ENCODE peak calls at places on chromosomes 6 and 20, in four cellular contexts. One of them, this sample, is unnamed.
A peak's percentile ranks its signal among the peaks of the same experiment; 100 is the strongest.

GRCh38 chr6:161748535-161749386 is 474.9 kb upstream of the AGPAT4 start:
- DNase-seq in K562: peak; percentile 53
- DNase-seq in GM12878: no peak
- DNase-seq in HepG2: peak; percentile 28
- DNase-seq in this sample: peak; percentile 39

GRCh38 chr6:6758915-6759654 is 170.6 kb downstream of the LY86 start:
- DNase-seq in K562: peak; percentile 78
- DNase-seq in HepG2: peak; percentile 40
- DNase-seq in GM12878: peak; percentile 13
- DNase-seq in this sample: peak; percentile 47

GRCh38 chr20:7038029-7038428 is 270.5 kb downstream of the BMP2 start:
- DNase-seq in GM12878: no peak
- DNase-seq in HepG2: no peak
- DNase-seq in K562: no peak
- DNase-seq in this sample: no peak

GRCh38 chr20:3681931-3682820 is at the start of gene ADAM33:
- DNase-seq in K562: no peak
- DNase-seq in GM12878: no peak
- DNase-seq in HepG2: no peak
- DNase-seq in this sample: peak; percentile 63

GRCh38 chr6:10547809-10548208 is 26.7 kb downstream of the GCNT2 start:
- DNase-seq in HepG2: no peak
- DNase-seq in GM12878: no peak
- DNase-seq in K562: no peak
- DNase-seq in this sample: no peak

GRCh38 chr20:63435552-63435951 is 36.9 kb downstream of the KCNQ2 start:
- DNase-seq in K562: no peak
- DNase-seq in HepG2: no peak
- DNase-seq in GM12878: no peak
- DNase-seq in this sample: no peak

GRCh38 chr20:50625986-50626677 is 65.2 kb downstream of the RIPOR3 start:
- DNase-seq in GM12878: no peak
- DNase-seq in HepG2: peak; percentile 75
- DNase-seq in K562: peak; percentile 74
- DNase-seq in this sample: peak; percentile 64

GRCh38 chr6:82419859-82420258 is 56.2 kb downstream of the TPBG start:
- DNase-seq in K562: no peak
- DNase-seq in HepG2: no peak
- DNase-seq in GM12878: no peak
- DNase-seq in this sample: no peak

GRCh38 chr20:61765871-61766654 is 299.6 kb downstream of the TAF4 start:
- DNase-seq in HepG2: no peak
- DNase-seq in K562: peak; percentile 79
- DNase-seq in GM12878: no peak
- DNase-seq in this sample: peak; percentile 64

GRCh38 chr6:31004285-31004684 is 6.0 kb upstream of the MUC22 start:
- DNase-seq in GM12878: no peak
- DNase-seq in K562: no peak
- DNase-seq in HepG2: no peak
- DNase-seq in this sample: no peak

GRCh38 chr6:39251406-39251805 is 22.1 kb upstream of the KCNK5 start:
- DNase-seq in HepG2: no peak
- DNase-seq in K562: no peak
- DNase-seq in GM12878: no peak
- DNase-seq in this sample: peak; percentile 41
- TF ChIP-seq REST in HepG2: no peak
- TF ChIP-seq REST in K562: no peak
- TF ChIP-seq REST in GM12878: no peak
- TF ChIP-seq REST in this sample: no peak

DNA sequence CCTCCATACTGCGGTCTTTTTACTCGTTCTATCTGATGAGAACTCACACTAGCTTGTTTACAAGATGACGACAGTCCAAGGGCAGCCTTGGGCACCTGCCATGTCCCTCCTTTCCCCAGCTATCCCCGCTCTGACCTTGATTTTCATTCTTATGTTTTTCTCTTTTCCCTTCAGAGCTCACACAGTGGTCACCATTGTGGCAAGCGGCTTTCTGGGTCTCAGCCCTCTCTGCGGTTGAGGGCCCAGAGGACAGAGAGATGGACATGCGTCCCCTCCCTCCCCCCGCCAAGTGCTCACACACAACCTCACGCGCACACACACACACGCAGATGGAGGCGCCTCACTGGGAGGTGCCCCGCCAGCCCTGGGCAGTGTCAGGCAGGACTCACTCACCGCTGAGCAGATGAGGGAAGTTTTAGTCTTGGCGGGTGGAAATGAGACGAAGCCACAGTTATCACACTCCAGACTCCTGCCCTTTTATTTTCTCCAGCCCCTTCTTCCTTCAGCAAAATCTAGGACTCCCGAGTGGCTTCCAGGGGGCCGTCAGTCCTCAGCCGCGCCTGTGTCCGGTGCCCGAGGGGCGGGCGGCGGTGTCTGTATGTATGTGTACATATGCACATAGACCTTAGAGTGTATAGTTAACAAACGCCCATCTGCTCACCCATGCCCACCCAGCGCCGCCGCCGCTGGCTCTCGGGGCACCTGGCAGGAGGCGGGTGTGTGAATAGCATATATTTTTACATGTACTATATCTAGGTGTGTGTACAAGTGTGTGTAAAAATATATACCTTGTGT is 13.8 kb upstream of the MYL9 start:
- DNase-seq in K562: no peak
- DNase-seq in HepG2: no peak
- DNase-seq in GM12878: no peak
- DNase-seq in this sample: no peak
- TF ChIP-seq JUND in K562: no peak
- TF ChIP-seq JUND in HepG2: no peak
- TF ChIP-seq JUND in GM12878: no peak
- TF ChIP-seq JUND in this sample: no peak

GRCh38 chr20:19887566-19888268 is 129.4 kb upstream of the NAA20 start:
- DNase-seq in GM12878: no peak
- DNase-seq in K562: no peak
- DNase-seq in HepG2: no peak
- DNase-seq in this sample: no peak
- TF ChIP-seq CHD2 in GM12878: no peak
- TF ChIP-seq CHD2 in K562: no peak
- TF ChIP-seq CHD2 in HepG2: no peak
- TF ChIP-seq CHD2 in this sample: no peak

GRCh38 chr6:125699591-125699990 is 49.8 kb upstream of the HEY2 start:
- DNase-seq in GM12878: no peak
- DNase-seq in K562: no peak
- DNase-seq in HepG2: no peak
- DNase-seq in this sample: no peak
- TF ChIP-seq REST in GM12878: no peak
- TF ChIP-seq REST in K562: no peak
- TF ChIP-seq REST in HepG2: no peak
- TF ChIP-seq REST in this sample: no peak

GRCh38 chr6:130503146-130503545 is 137.3 kb downstream of the TMEM200A start:
- DNase-seq in HepG2: no peak
- DNase-seq in GM12878: no peak
- DNase-seq in K562: no peak
- DNase-seq in this sample: no peak
- TF ChIP-seq JUND in HepG2: no peak
- TF ChIP-seq JUND in GM12878: no peak
- TF ChIP-seq JUND in K562: no peak
- TF ChIP-seq JUND in this sample: no peak

GRCh38 chr6:90374201-90374600 is 77.6 kb upstream of the BACH2 start:
- DNase-seq in GM12878: no peak
- DNase-seq in K562: no peak
- DNase-seq in HepG2: no peak
- DNase-seq in this sample: no peak

GRCh38 chr6:90370493-90370959 is 73.9 kb upstream of the BACH2 start:
- DNase-seq in GM12878: no peak
- DNase-seq in HepG2: no peak
- DNase-seq in K562: peak; percentile 26
- DNase-seq in this sample: no peak

DNA sequence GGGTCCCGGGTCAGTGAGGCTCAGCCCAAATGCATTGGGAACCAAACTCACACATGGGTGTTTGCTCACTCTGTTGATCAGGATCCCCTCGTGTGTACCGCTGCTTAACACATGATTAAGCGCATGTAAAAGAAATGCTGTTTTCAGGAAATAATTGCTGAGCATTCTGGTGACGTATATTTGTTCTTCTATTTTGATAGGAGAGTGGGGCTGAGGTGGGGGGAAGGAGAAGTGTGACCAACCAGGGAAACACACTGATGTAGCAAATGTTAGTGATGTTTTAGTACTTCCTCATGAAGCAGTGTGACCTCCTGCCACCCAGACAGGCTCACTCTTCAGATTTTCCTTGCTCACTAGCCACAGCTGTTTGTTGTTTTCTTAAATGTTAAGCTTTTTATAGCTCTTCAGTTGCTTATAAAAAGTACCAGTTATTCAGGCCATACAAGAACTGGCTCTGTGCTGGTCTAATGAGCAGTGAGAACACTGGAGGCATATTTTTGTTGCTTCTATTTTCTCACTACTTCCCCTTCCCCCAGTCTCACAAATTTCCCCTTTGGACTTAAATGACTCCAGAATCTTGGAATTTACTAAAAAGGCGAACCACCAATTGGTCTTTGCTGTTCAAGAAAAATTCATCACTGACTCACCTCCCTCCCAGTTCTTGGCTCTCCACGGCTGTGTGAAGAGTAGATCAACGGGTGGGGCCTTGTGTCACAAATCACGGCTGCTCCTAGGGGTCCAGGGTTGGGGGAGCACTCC is 79.2 kb upstream of the BACH2 start:
- DNase-seq in HepG2: no peak
- DNase-seq in K562: no peak
- DNase-seq in GM12878: no peak
- DNase-seq in this sample: no peak
- TF ChIP-seq CHD2 in HepG2: no peak
- TF ChIP-seq CHD2 in K562: no peak
- TF ChIP-seq CHD2 in GM12878: no peak
- TF ChIP-seq CHD2 in this sample: no peak